ENCODE peak calls at places on chromosome 17, in eight cellular contexts. C is hepatocyte, Z is HepG2, G is fibroblast of lung, T is cardiac fibroblast, A is HL-60, B is GM10248, J is heart right ventricle. W is an unnamed sample.

GRCh38 chr17:83052241-83052564 is 27.2 kb upstream of the METRNL start:
- DNase-seq in C (no peak), Z (no peak), G (no peak), T (no peak), A (no peak), B (no peak), J (no peak), W (no peak)

GRCh38 chr17:38911081-38911730 is 14.2 kb upstream of the LASP1NB start:
- DNase-seq in C (no peak), Z (no peak), G (no peak), T (no peak), A (no peak), B (no peak), J (no peak), W (no peak)

GRCh38 chr17:48187867-48188608 is 80.5 kb downstream of the SNX11 start:
- DNase-seq in C (no peak), Z (no peak), G (no peak), T (no peak), A (no peak), B (no peak), J (no peak), W (no peak)

GRCh38 chr17:42775534-42776098 is 2.4 kb downstream of the VPS25 start:
- DNase-seq in C (no peak), Z (peak), G (no peak), T (no peak), A (peak), B (no peak), J (no peak), W (no peak)

GRCh38 chr17:40828454-40829039 is 6.1 kb upstream of the KRT10 start:
- DNase-seq in C (no peak), Z (no peak), G (peak), T (no peak), A (no peak), B (no peak), J (no peak), W (no peak)

GRCh38 chr17:33750943-33751701 is 458.0 kb upstream of the ASIC2 start:
- DNase-seq in C (peak), Z (peak), G (peak), T (peak), A (peak), B (peak), J (peak), W (peak)

GRCh38 chr17:17090642-17091103 is 48.4 kb downstream of the MPRIP start:
- DNase-seq in C (no peak), Z (no peak), G (no peak), T (no peak), A (no peak), B (no peak), J (no peak), W (peak)

GRCh38 chr17:2700491-2701141 is 10.9 kb downstream of the CLUH start:
- DNase-seq in C (no peak), Z (no peak), G (no peak), T (no peak), A (no peak), B (no peak), J (no peak), W (peak)

GRCh38 chr17:45294506-45294905 is 22.3 kb downstream of the MAP3K14 start:
- DNase-seq in C (no peak), Z (no peak), G (peak), T (peak), A (no peak), B (no peak), J (peak), W (no peak)

GRCh38 chr17:1347681-1348318 is 52.2 kb downstream of the YWHAE start:
- DNase-seq in C (peak), Z (no peak), G (peak), T (no peak), A (no peak), B (no peak), J (peak), W (no peak)

GRCh38 chr17:47649972-47650524 is 329 bp downstream of the KPNB1 start:
- DNase-seq in C (no peak), Z (no peak), G (no peak), T (no peak), A (no peak), B (peak), J (no peak), W (no peak)

GRCh38 chr17:50593321-50593720 is 32.8 kb downstream of the CACNA1G start:
- DNase-seq in C (peak), Z (peak), G (no peak), T (no peak), A (no peak), B (no peak), J (peak), W (peak)

GRCh38 chr17:48548687-48549621 is 4.0 kb upstream of the HOXB2 start:
- DNase-seq in C (no peak), Z (no peak), G (peak), T (no peak), A (no peak), B (no peak), J (no peak), W (no peak)

GRCh38 chr17:50681260-50682200 is 26.2 kb downstream of the ANKRD40 start:
- DNase-seq in C (peak), Z (peak), G (peak), T (peak), A (peak), B (no peak), J (peak), W (peak)

GRCh38 chr17:74328487-74328886 is 2.5 kb downstream of the KIF19 start:
- DNase-seq in C (no peak), Z (no peak), G (no peak), T (no peak), A (no peak), B (no peak), J (no peak), W (no peak)

GRCh38 chr17:43905400-43905984 is 1.8 kb downstream of the MPP2 start:
- DNase-seq in C (no peak), Z (no peak), G (no peak), T (no peak), A (no peak), B (no peak), J (no peak), W (no peak)

GRCh38 chr17:3890082-3890892 is 2.6 kb downstream of the CAMKK1 start:
- DNase-seq in C (peak), Z (no peak), G (peak), T (peak), A (no peak), B (no peak), J (peak), W (peak)

GRCh38 chr17:42188749-42189650 is 3.7 kb upstream of the HCRT start:
- DNase-seq in C (no peak), Z (no peak), G (no peak), T (no peak), A (peak), B (no peak), J (no peak), W (no peak)

GRCh38 chr17:45998987-45999899 is at the start of gene STH:
- DNase-seq in C (no peak), Z (no peak), G (no peak), T (no peak), A (no peak), B (no peak), J (no peak), W (no peak)

DNA sequence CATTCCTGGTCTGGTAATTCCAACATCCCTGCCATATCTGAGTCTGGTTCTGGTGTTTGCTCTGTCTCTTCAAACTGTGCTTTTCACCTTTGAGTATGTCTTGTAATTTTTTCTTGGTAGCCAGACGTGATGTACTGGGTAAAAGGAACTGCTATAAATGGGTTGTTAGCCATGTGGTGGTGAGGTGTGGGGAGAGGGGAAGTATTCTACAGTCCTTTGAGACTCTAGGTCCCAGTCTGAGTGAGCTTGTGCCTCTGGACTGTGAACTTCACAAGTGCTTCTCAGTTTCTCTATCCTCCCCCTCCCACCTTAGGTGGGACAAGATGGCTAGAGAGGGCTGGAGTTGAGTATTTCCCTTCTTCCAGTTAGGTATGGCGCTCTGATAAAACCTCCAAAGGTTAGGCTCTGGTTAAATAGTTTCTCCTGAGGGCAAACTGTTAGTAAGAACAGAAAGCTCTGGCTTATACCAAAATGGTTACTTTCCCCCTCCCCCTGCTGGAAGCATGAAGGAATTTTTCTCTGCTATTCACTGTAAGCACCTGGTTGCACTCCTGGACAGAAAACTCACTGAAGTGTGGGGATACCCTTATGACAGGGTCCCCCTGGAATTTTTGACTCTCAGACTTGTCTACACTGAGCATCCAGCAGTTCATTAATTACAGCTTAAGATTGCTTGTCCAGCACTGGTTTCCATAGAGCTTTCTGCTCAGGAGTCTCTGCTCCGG is 87.8 kb downstream of the MARCHF10 start:
- DNase-seq in C (no peak), Z (peak), G (no peak), T (no peak), A (no peak), B (no peak), J (no peak), W (no peak)
- TF ChIP-seq CTCF in C (peak), Z (peak), G (no peak), T (peak), A (no peak), B (no peak), J (peak), W (peak)

DNA sequence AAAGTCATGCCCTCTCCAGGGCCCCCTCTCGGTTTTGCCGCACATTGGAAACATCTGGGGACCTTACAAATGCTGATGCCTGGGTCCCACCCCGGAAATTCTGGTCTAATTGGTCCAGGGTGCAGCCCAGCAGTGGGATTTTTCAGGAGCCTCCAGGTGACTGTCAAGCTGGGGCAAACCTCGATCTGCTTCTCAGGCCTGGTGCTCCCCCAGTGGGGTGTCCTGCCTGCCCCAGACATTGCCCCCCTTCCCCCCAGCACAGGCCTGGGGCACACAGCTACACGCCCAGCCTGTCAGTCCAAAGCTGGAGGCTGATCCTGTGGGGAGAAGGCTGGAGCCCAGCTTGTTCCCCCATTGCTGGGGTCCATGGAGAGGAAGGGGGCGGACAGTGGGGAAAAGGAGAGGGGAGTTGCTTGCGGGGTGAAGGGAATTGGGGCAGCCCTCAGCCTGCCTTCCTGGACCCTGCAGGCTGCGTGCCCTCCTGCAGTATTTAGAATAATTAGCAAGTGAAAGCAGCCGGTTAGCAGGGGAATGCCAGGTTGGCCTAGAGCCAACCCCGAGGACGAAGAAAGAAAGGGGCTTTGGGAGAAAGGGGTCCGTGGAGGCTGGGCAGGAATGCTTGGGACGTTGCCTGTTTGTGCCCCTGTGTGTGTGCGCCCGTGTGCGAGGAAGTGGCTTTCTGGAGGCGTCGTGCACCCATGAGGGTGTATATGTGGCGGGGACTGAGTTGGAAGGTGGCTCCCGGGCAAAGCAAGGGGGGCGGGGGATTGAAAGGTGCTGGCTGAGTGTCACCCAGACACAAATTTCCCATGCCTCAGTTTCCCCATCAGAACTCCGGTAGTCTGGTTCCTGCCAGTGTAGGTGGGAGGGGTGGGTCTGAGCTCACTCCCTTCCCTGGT is 5.9 kb downstream of the FOXJ1 start:
- DNase-seq in C (no peak), Z (no peak), G (no peak), T (no peak), A (no peak), B (no peak), J (no peak), W (peak)
- TF ChIP-seq CTCF in C (no peak), Z (no peak), G (no peak), T (no peak), A (no peak), B (no peak), J (no peak), W (no peak)

DNA sequence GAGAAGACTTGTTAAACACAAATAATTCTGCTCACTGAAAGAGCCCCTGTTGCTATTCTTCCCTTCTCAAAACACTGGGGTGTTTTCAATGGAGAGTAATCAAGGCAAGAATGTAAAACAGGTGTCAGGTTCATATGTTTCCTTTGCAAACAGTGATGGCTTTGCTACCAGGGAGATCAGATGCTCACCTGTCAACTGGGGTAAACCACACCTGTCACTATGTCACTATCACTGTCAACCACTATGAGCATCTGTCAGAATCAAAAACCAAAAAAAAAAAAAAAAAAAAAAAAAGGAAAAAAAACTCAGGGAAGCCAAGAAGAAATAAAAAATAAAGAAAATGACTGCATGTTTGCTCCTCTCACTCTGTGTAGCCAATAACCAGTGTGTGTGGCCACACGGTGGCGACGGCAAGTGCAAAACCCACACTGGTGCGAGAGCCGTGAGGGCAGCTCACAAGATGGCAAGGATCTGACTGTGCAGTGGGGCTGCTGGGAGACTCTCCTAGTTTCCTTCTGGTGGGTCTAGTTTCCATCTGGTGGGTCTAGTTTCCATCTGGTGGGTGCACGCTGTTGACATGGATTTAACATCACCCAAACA is 22.7 kb downstream of the USP22 start:
- DNase-seq in C (no peak), Z (no peak), G (no peak), T (peak), A (no peak), B (no peak), J (no peak), W (peak)
- TF ChIP-seq CTCF in C (peak), Z (peak), G (no peak), T (peak), A (peak), B (peak), J (peak), W (peak)

GRCh38 chr17:77738666-77739531 is 219.6 kb upstream of the TNRC6C start:
- DNase-seq in C (no peak), Z (no peak), G (no peak), T (peak), A (no peak), B (no peak), J (peak), W (no peak)

GRCh38 chr17:77744268-77744988 is 214.1 kb upstream of the TNRC6C start:
- DNase-seq in C (no peak), Z (no peak), G (no peak), T (no peak), A (no peak), B (no peak), J (peak), W (no peak)

GRCh38 chr17:77740481-77740880 is 218.0 kb upstream of the TNRC6C start:
- DNase-seq in C (no peak), Z (no peak), G (no peak), T (no peak), A (no peak), B (no peak), J (no peak), W (no peak)

GRCh38 chr17:77742579-77742978 is 215.9 kb upstream of the TNRC6C start:
- DNase-seq in C (no peak), Z (no peak), G (no peak), T (no peak), A (no peak), B (no peak), J (no peak), W (no peak)

GRCh38 chr17:77741109-77741508 is 217.4 kb upstream of the TNRC6C start:
- DNase-seq in C (no peak), Z (no peak), G (no peak), T (no peak), A (peak), B (no peak), J (no peak), W (no peak)
- TF ChIP-seq CTCF in C (peak), Z (peak), G (peak), T (peak), A (peak), B (peak), J (peak), W (peak)

W was measured in glutamatergic neuron.